ENCODE peak calls at places on chromosomes 12 and 14, in nine cellular contexts. B is lung, Q is SJSA1, C is GM23338, U is heart left ventricle, D is transverse colon, A is upper lobe of left lung, J is tibial artery, E is sigmoid colon. Y is an unnamed sample. For H3K4me1, the result is how much of the 10 kb centered on the place peaks cover.

GRCh38 chr14:75126679-75127473 is at the start of gene NEK9:
- DNase-seq in B (peak), Q (peak), C (peak), U (peak), D (peak), A (peak), J (peak), E (peak), Y (peak)

GRCh38 chr12:104419717-104420116 is 37.0 kb upstream of the CHST11 start:
- DNase-seq in B (no peak), Q (no peak), C (no peak), U (no peak), D (no peak), A (no peak), J (no peak), E (no peak), Y (no peak)

GRCh38 chr12:59055204-59055839 is 135.0 kb upstream of the LRIG3 start:
- DNase-seq in B (no peak), Q (no peak), C (no peak), U (no peak), D (no peak), A (no peak), J (no peak), E (no peak), Y (no peak)

GRCh38 chr14:93906341-93907329 is 20.5 kb upstream of the FAM181A start:
- DNase-seq in B (peak), Q (no peak), C (peak), U (no peak), D (peak), A (no peak), J (no peak), E (no peak), Y (peak)

GRCh38 chr12:9751204-9752144 is 9.2 kb downstream of the CD69 start:
- DNase-seq in B (no peak), Q (no peak), C (peak), U (no peak), D (no peak), A (no peak), J (no peak), E (no peak), Y (no peak)

GRCh38 chr14:81453166-81453766 is 53.1 kb upstream of the STON2 start:
- DNase-seq in B (peak), Q (no peak), C (peak), U (peak), D (peak), A (no peak), J (peak), E (peak), Y (peak)

GRCh38 chr12:121678721-121679300 is 9.4 kb upstream of the MORN3 start:
- DNase-seq in B (no peak), Q (no peak), C (peak), U (no peak), D (no peak), A (no peak), J (no peak), E (no peak), Y (no peak)

GRCh38 chr12:47839214-47839613 is 19.5 kb upstream of the HDAC7 start:
- DNase-seq in B (no peak), Q (no peak), C (no peak), U (no peak), D (no peak), A (no peak), J (no peak), E (no peak), Y (no peak)

GRCh38 chr14:64720190-64720589 is 16.0 kb downstream of the PLEKHG3 start:
- DNase-seq in B (no peak), Q (peak), C (no peak), U (no peak), D (peak), A (no peak), J (no peak), E (peak), Y (no peak)

GRCh38 chr14:37078131-37078530 is 94.3 kb downstream of the SLC25A21 start:
- DNase-seq in B (no peak), Q (no peak), C (no peak), U (no peak), D (no peak), A (no peak), J (no peak), E (no peak), Y (no peak)

GRCh38 chr14:82422186-82422585 is 888.5 kb upstream of the SEL1L start:
- DNase-seq in B (no peak), Q (no peak), C (no peak), U (no peak), D (no peak), A (no peak), J (no peak), E (no peak), Y (no peak)

GRCh38 chr12:76081909-76082308 is 2.6 kb downstream of the NAP1L1 start:
- DNase-seq in B (no peak), Q (no peak), C (no peak), U (no peak), D (no peak), A (no peak), J (no peak), E (no peak), Y (no peak)

GRCh38 chr12:76078748-76079147 is 5.7 kb downstream of the NAP1L1 start:
- DNase-seq in B (no peak), Q (no peak), C (no peak), U (no peak), D (no peak), A (no peak), J (no peak), E (no peak), Y (no peak)

GRCh38 chr12:76080729-76081415 is 3.6 kb downstream of the NAP1L1 start:
- DNase-seq in B (no peak), Q (no peak), C (peak), U (no peak), D (no peak), A (no peak), J (no peak), E (no peak), Y (no peak)

GRCh38 chr12:76083246-76083735 is 1.2 kb downstream of the NAP1L1 start:
- DNase-seq in B (no peak), Q (no peak), C (no peak), U (no peak), D (no peak), A (no peak), J (no peak), E (no peak), Y (no peak)

GRCh38 chr12:76080017-76080728 is 4.3 kb downstream of the NAP1L1 start:
- DNase-seq in B (no peak), Q (no peak), C (no peak), U (no peak), D (no peak), A (no peak), J (no peak), E (no peak), Y (no peak)
- H3K4me1 ChIP-seq in B (under half), Q (under half), C (half or more), U (under half), D (under half), A (under half), J (under half), E (under half), Y (under half)

DNA sequence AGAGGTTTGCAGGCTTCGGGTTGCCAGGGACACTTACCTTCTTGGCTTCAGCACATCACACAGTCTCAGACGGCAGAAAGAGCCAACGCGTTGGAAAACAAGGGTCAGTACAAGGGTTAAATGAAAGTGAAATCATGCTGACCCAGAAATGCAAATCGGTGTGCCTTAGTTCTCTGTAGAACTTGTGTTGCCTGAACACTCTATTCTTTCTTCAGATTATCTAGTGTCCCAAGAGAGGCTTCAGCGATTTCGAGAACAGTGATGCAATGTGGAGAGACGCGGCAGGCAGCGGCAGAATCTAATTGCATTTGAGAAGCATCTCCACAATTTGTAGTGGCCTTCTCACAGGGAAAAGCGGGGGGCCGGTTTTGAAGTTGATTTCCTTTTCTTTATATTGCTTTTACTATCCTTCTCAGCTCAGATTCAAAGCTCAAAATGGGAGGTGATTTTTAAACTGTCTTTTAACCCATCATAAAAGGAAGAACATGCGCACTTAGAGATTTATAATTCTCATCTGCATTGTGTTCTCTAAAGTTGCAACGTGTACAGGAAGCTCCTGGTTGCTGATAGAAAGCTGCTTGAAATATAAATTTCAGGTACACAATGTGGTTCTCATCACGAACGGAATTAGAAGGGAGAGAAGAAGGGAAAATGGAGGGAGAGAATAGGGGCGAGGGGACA is 67.8 kb upstream of the EGLN3 start:
- DNase-seq in B (no peak), Q (no peak), C (peak), U (no peak), D (no peak), A (no peak), J (peak), E (peak), Y (no peak)
- H3K4me3 ChIP-seq in B (no peak), Q (no peak), C (no peak), U (peak), D (no peak), A (no peak), J (peak), E (no peak), Y (no peak)

DNA sequence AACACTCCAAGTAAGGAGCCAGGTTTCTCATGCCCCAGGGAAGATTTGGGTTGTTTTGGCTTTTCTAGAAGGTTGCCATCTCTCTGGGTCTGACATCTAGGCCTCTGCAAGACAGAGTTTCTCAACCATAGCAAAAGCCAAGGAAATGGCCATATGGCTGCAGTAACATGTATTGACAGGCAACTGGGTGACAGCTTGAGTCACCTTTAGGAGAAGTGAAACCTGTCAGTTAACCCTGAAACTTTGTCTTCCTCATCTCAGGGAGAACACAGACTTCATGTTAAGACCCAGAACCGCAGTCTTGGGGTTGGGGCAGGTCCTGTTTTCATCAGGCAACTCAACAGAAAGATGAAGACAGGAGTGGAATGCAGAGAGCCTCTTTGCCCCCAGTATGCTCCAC is 46.0 kb upstream of the PLBD1 start:
- DNase-seq in B (no peak), Q (no peak), C (no peak), U (no peak), D (no peak), A (no peak), J (no peak), E (no peak), Y (no peak)
- H3K27ac ChIP-seq in B (no peak), Q (no peak), C (no peak), U (peak), D (peak), A (no peak), J (no peak), E (no peak), Y (no peak)

GRCh38 chr12:95787274-95787814 is 3.2 kb downstream of the NTN4 start:
- DNase-seq in B (no peak), Q (no peak), C (no peak), U (no peak), D (no peak), A (no peak), J (no peak), E (no peak), Y (no peak)
- H3K4me1 ChIP-seq in B (under half), Q (under half), C (under half), U (half or more), D (under half), A (under half), J (half or more), E (under half), Y (under half)

DNA sequence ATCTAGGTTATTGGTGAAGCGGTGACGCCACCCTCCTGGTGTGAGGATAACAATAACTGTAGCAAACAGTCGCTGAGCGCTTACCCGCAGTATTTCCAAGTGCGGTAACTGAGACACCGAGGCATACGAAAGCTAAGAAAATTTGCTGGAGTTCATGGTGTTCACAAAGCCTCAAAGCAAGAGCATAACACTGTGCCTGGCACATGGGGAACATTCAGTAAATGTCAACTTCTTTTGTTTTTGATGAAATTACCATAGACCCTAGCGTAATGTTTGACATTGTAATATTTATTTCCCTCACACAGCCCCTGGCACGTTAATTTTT is 767 bp downstream of the YEATS4 start:
- DNase-seq in B (no peak), Q (no peak), C (no peak), U (no peak), D (no peak), A (no peak), J (no peak), E (no peak), Y (no peak)
- H3K4me3 ChIP-seq in B (peak), Q (peak), C (peak), U (peak), D (peak), A (peak), J (peak), E (peak), Y (peak)

GRCh38 chr14:98999901-99000300 is 272.1 kb downstream of the BCL11B start:
- DNase-seq in B (no peak), Q (no peak), C (no peak), U (no peak), D (no peak), A (peak), J (no peak), E (no peak), Y (no peak)
- H3K27ac ChIP-seq in B (no peak), Q (no peak), C (no peak), U (no peak), D (no peak), A (no peak), J (no peak), E (no peak), Y (no peak)

DNA sequence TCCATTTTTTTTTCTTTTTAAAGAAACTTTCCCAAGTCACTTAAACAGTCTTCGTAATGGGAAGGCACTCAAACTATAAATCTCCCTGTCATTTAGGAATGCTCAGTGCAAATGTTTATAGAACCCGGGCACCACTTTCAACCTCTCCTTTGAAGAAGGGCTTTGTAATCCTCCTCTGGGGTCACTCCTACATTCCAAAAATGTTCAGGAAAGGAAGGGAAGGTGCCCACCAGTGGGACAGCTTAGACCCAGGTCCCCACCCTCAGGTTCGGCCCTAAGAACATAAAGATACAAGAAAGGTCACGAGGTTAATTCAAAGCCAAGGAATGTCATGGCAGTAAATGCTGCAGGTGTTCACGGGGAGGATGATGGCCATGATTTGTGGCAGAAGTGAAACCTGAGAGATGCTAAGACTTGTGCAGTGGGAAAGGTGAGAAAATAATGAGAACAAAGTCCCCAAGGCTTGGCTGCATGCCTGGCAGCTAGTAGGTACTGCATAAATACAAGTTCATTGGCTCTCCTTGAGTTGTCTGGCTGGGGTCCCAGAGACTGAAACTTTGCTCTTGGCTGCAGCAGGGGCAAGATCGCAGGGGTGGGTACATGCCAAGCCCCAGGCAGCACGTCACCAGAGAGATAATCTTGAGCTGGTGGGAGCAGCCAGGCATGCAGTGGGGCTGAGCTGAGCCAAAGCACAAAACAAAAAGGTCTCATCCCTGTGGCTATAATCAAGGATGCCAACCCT is 21.1 kb downstream of the KRT18 start:
- DNase-seq in B (no peak), Q (no peak), C (no peak), U (peak), D (peak), A (no peak), J (no peak), E (no peak), Y (peak)
- H3K4me1 ChIP-seq in B (under half), Q (under half), C (under half), U (under half), D (under half), A (under half), J (under half), E (under half), Y (under half)

GRCh38 chr12:51851408-51852097 is 3.0 kb upstream of the FIGNL2 start:
- DNase-seq in B (no peak), Q (no peak), C (no peak), U (peak), D (no peak), A (no peak), J (peak), E (no peak), Y (no peak)

GRCh38 chr12:51852404-51853137 is 4.1 kb upstream of the FIGNL2 start:
- DNase-seq in B (no peak), Q (no peak), C (peak), U (no peak), D (no peak), A (no peak), J (no peak), E (no peak), Y (no peak)

GRCh38 chr12:51850933-51851244 is 2.4 kb upstream of the FIGNL2 start:
- DNase-seq in B (no peak), Q (no peak), C (no peak), U (no peak), D (no peak), A (no peak), J (no peak), E (no peak), Y (no peak)

GRCh38 chr12:51860986-51861385 is 12.5 kb upstream of the FIGNL2 start:
- DNase-seq in B (no peak), Q (no peak), C (no peak), U (no peak), D (no peak), A (no peak), J (no peak), E (no peak), Y (no peak)

DNA sequence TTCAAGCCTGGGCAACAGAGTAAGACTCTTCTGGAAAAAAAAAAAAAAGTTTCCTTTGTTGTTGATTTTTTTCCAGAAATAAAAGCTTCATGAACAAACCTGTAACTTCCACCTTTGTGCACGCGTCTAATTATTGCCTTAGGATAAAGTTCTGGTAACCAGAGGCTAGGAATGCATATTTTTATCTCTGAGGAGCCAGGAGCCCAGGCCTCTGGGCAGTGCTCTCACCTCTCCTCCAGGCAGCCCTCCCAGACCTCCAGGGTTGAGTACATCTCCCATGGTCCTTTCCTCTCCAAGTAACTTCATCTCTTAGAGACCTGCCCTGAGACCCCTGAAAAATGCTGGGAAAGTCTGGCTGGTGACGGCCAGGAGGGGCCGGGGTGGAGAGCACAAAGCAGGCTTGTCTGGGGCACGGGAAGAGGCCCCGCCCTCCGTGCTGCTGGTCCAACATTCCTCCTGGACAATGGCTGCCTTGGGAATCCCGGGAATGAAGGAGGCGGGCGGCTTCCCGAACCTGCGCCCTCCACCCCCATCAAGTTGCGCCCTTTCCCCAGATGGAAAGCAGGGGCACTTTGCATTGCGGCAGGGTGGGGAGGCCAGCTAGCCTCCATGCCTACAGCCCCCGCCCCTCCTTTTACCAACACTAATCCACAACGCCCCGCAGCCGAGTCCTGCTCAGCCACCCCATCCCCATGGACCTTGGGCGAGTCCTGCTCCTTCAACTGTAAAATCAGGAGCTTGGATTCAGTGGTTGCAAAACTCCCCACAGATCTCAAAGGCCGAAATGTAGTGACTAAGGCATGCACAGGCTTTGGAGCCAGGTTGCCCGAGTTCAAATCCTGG is 7.3 kb upstream of the FIGNL2 start:
- DNase-seq in B (no peak), Q (no peak), C (peak), U (no peak), D (no peak), A (no peak), J (no peak), E (no peak), Y (no peak)
- H3K4me3 ChIP-seq in B (no peak), Q (no peak), C (peak), U (peak), D (no peak), A (no peak), J (no peak), E (peak), Y (no peak)

GRCh38 chr12:24560192-24560591 is 388.7 kb downstream of the BCAT1 start:
- DNase-seq in B (no peak), Q (no peak), C (no peak), U (no peak), D (no peak), A (no peak), J (no peak), E (no peak), Y (no peak)

GRCh38 chr12:24561882-24562760 is 386.8 kb downstream of the BCAT1 start:
- DNase-seq in B (peak), Q (peak), C (peak), U (peak), D (peak), A (peak), J (peak), E (peak), Y (peak)

GRCh38 chr12:24561411-24561871 is 387.5 kb downstream of the BCAT1 start:
- DNase-seq in B (no peak), Q (peak), C (peak), U (no peak), D (peak), A (no peak), J (peak), E (peak), Y (peak)

GRCh38 chr12:24562761-24563392 is 386.0 kb downstream of the BCAT1 start:
- DNase-seq in B (no peak), Q (peak), C (peak), U (peak), D (peak), A (peak), J (peak), E (no peak), Y (peak)

GRCh38 chr12:24560867-24561266 is 388.0 kb downstream of the BCAT1 start:
- DNase-seq in B (no peak), Q (peak), C (peak), U (no peak), D (no peak), A (no peak), J (peak), E (no peak), Y (no peak)
- H3K27ac ChIP-seq in B (peak), Q (peak), C (no peak), U (peak), D (peak), A (peak), J (peak), E (peak), Y (peak)